ENCODE peak calls at places on chromosomes 12 and 14, in seven cellular contexts. Z is stimulated activated CD4-positive, alpha-beta T cell treated with anti-CD3 and anti-CD28 coated beads, Interleukin-1b, Interleukin-23, amount 100 ng/mL, for 24 hours; E is foreskin fibroblast; M is stimulated activated naive B cell treated with anti-CD40 and anti-IgM and Interleukin-4, amounts not matched to agents 10 μg/mL and 1 μg/mL and 100 μg/mL, for 72 hours; N is dermis microvascular lymphatic vessel endothelial cell; X is H9; P is midbrain. K is an unnamed sample.

GRCh38 chr12:4031703-4032291 is 158.6 kb upstream of the PARP11 start:
- DNase-seq in Z (no peak), E (peak), M (no peak), N (peak), X (peak), P (no peak), K (no peak)

GRCh38 chr12:113852695-113853490 is 113.2 kb downstream of the RBM19 start:
- DNase-seq in Z (no peak), E (no peak), M (no peak), N (no peak), X (no peak), P (peak), K (peak)

GRCh38 chr12:52314511-52314910 is 6.7 kb downstream of the KRT83 start:
- DNase-seq in Z (no peak), E (no peak), M (no peak), N (no peak), X (peak), P (no peak), K (no peak)

GRCh38 chr14:65821224-65821753 is 408.8 kb downstream of the FUT8 start:
- DNase-seq in Z (no peak), E (no peak), M (no peak), N (no peak), X (no peak), P (no peak), K (no peak)

GRCh38 chr12:41286426-41286825 is 98.3 kb downstream of the PDZRN4 start:
- DNase-seq in Z (no peak), E (no peak), M (no peak), N (no peak), X (no peak), P (peak), K (no peak)

GRCh38 chr12:121391619-121392324 is 8.1 kb upstream of the RNF34 start:
- DNase-seq in Z (peak), E (peak), M (no peak), N (no peak), X (no peak), P (no peak), K (no peak)

GRCh38 chr12:84911331-84912190 is 1.0 kb downstream of the SLC6A15 start:
- DNase-seq in Z (no peak), E (peak), M (no peak), N (peak), X (peak), P (peak), K (peak)

GRCh38 chr12:114878781-114879180 is 194.8 kb upstream of the TBX3 start:
- DNase-seq in Z (no peak), E (no peak), M (no peak), N (no peak), X (no peak), P (no peak), K (no peak)

GRCh38 chr14:22002860-22003284 is 329.3 kb upstream of the OR4E1 start:
- DNase-seq in Z (peak), E (no peak), M (no peak), N (no peak), X (peak), P (peak), K (no peak)

GRCh38 chr12:132133952-132134652 is 10.0 kb downstream of the DDX51 start:
- DNase-seq in Z (no peak), E (no peak), M (no peak), N (no peak), X (peak), P (no peak), K (no peak)

GRCh38 chr12:96719671-96720362 is 187.2 kb upstream of the NEDD1 start:
- DNase-seq in Z (no peak), E (peak), M (no peak), N (peak), X (no peak), P (peak), K (no peak)

GRCh38 chr12:80040075-80040738 is 59.1 kb upstream of the OTOGL start:
- DNase-seq in Z (no peak), E (no peak), M (no peak), N (no peak), X (no peak), P (no peak), K (no peak)

GRCh38 chr12:27094726-27095125 is 12.3 kb upstream of the C12orf71 start:
- DNase-seq in Z (no peak), E (no peak), M (peak), N (no peak), X (no peak), P (no peak), K (no peak)

GRCh38 chr12:76670776-76671175 is 93.1 kb upstream of the ZDHHC17 start:
- DNase-seq in Z (no peak), E (peak), M (no peak), N (no peak), X (no peak), P (no peak), K (no peak)

GRCh38 chr14:74034572-74034971 is 15.4 kb downstream of the BBOF1 start:
- DNase-seq in Z (no peak), E (no peak), M (no peak), N (no peak), X (no peak), P (no peak), K (no peak)

GRCh38 chr12:66132408-66132807 is 1.9 kb upstream of the LLPH start:
- DNase-seq in Z (no peak), E (peak), M (no peak), N (peak), X (peak), P (no peak), K (no peak)

GRCh38 chr12:96285158-96285557 is 91.0 kb downstream of the ELK3 start:
- DNase-seq in Z (no peak), E (no peak), M (no peak), N (no peak), X (no peak), P (no peak), K (no peak)

GRCh38 chr12:49693931-49694439 is 13.2 kb downstream of the FMNL3 start:
- DNase-seq in Z (no peak), E (peak), M (no peak), N (no peak), X (no peak), P (no peak), K (no peak)

GRCh38 chr12:130765186-130765659 is 49.1 kb upstream of the RIMBP2 start:
- DNase-seq in Z (no peak), E (no peak), M (no peak), N (peak), X (no peak), P (no peak), K (no peak)